ENCODE peak calls at places on chromosomes 6 and 20, in ten cellular contexts. J is myocyte; H is astrocyte of the cerebellum; K is Peyer's patch; F is GM03348; I is NCI-H460; P is aorta; A is body of pancreas; N is stimulated activated CD4-positive, alpha-beta T cell treated with anti-CD3 and anti-CD28 coated beads, TNF-alpha, amount 100 ng/mL, for 4 hours; M is adrenal gland. L is an unnamed sample.

GRCh38 chr6:121794630-121795029 is 359.2 kb downstream of the GJA1 start:
- DNase-seq in J (peak; percentile 93), H (peak; percentile 84), K (no peak), F (peak; percentile 86), I (peak; percentile 16), P (no peak), A (no peak), N (no peak), M (peak; percentile 47), L (no peak)

GRCh38 chr6:18276610-18277009 is 12.3 kb upstream of the DEK start:
- DNase-seq in J (no peak), H (no peak), K (no peak), F (no peak), I (no peak), P (no peak), A (no peak), N (no peak), M (no peak), L (no peak)

GRCh38 chr6:6825153-6825847 is 236.8 kb downstream of the LY86 start:
- DNase-seq in J (peak; percentile 19), H (no peak), K (peak; percentile 75), F (no peak), I (no peak), P (no peak), A (no peak), N (no peak), M (no peak), L (no peak)

GRCh38 chr6:33755070-33755869 is 8.6 kb upstream of the IP6K3 start:
- DNase-seq in J (no peak), H (no peak), K (no peak), F (no peak), I (no peak), P (no peak), A (no peak), N (no peak), M (no peak), L (no peak)

GRCh38 chr6:36337814-36338213 is 1.1 kb upstream of the BNIP5 start:
- DNase-seq in J (no peak), H (no peak), K (no peak), F (no peak), I (no peak), P (no peak), A (no peak), N (no peak), M (no peak), L (no peak)

GRCh38 chr6:54586251-54586650 is 260.3 kb upstream of the FAM83B start:
- DNase-seq in J (no peak), H (no peak), K (no peak), F (peak; percentile 39), I (no peak), P (no peak), A (no peak), N (no peak), M (no peak), L (no peak)

GRCh38 chr6:106185626-106186025 is 99.5 kb downstream of the PRDM1 start:
- DNase-seq in J (no peak), H (no peak), K (no peak), F (no peak), I (no peak), P (no peak), A (no peak), N (no peak), M (no peak), L (no peak)

GRCh38 chr20:2937902-2938301 is 64.6 kb downstream of the PTPRA start:
- DNase-seq in J (no peak), H (no peak), K (no peak), F (no peak), I (no peak), P (no peak), A (no peak), N (no peak), M (no peak), L (no peak)

GRCh38 chr6:83707829-83708545 is 914 bp downstream of the SNAP91 start:
- DNase-seq in J (no peak), H (peak; percentile 2), K (no peak), F (no peak), I (no peak), P (peak; percentile 79), A (no peak), N (no peak), M (no peak), L (peak; percentile 64)

GRCh38 chr6:113763311-113763766 is 93.8 kb upstream of the MARCKS start:
- DNase-seq in J (no peak), H (no peak), K (no peak), F (no peak), I (no peak), P (no peak), A (no peak), N (no peak), M (no peak), L (no peak)

GRCh38 chr6:90329397-90330077 is 32.9 kb upstream of the BACH2 start:
- DNase-seq in J (no peak), H (no peak), K (no peak), F (no peak), I (no peak), P (no peak), A (no peak), N (no peak), M (no peak), L (no peak)

GRCh38 chr6:26249959-26250805 is 114.8 kb upstream of the BTN3A2 start:
- DNase-seq in J (peak; percentile 57), H (peak; percentile 49), K (peak; percentile 89), F (peak; percentile 50), I (peak; percentile 83), P (peak; percentile 78), A (peak; percentile 39), N (peak; percentile 40), M (peak; percentile 67), L (peak; percentile 84)

GRCh38 chr6:144413418-144413817 is 128.3 kb downstream of the UTRN start:
- DNase-seq in J (no peak), H (no peak), K (no peak), F (no peak), I (no peak), P (no peak), A (no peak), N (no peak), M (no peak), L (no peak)

GRCh38 chr6:20605581-20605980 is 71.3 kb downstream of the CDKAL1 start:
- DNase-seq in J (no peak), H (no peak), K (no peak), F (peak; percentile 11), I (no peak), P (no peak), A (no peak), N (no peak), M (no peak), L (no peak)

GRCh38 chr6:157804448-157805327 is 18.4 kb upstream of the SNX9 start:
- DNase-seq in J (no peak), H (no peak), K (no peak), F (no peak), I (no peak), P (no peak), A (no peak), N (no peak), M (no peak), L (no peak)

GRCh38 chr6:42520786-42521607 is 42.8 kb upstream of the UBR2 start:
- DNase-seq in J (peak; percentile 10), H (no peak), K (no peak), F (peak; percentile 40), I (peak; percentile 15), P (no peak), A (no peak), N (no peak), M (no peak), L (no peak)

GRCh38 chr6:95693108-95693507 is 115.8 kb downstream of the MANEA start:
- DNase-seq in J (peak; percentile 18), H (no peak), K (no peak), F (no peak), I (peak; percentile 2), P (no peak), A (no peak), N (no peak), M (no peak), L (no peak)

GRCh38 chr6:159578629-159579028 is 114.4 kb downstream of the SOD2 start:
- DNase-seq in J (no peak), H (no peak), K (no peak), F (no peak), I (no peak), P (no peak), A (no peak), N (no peak), M (no peak), L (no peak)

GRCh38 chr6:44416103-44416502 is 28.6 kb downstream of the CDC5L start:
- DNase-seq in J (no peak), H (no peak), K (no peak), F (peak; percentile 46), I (no peak), P (no peak), A (peak; percentile 41), N (no peak), M (peak; percentile 69), L (no peak)

GRCh38 chr20:54177378-54177777 is 3.6 kb upstream of the CYP24A1 start:
- DNase-seq in J (no peak), H (no peak), K (no peak), F (no peak), I (no peak), P (no peak), A (no peak), N (no peak), M (no peak), L (no peak)

GRCh38 chr20:3777726-3778629 is 3.3 kb downstream of the SPEF1 start:
- DNase-seq in J (peak; percentile 33), H (no peak), K (peak; percentile 69), F (peak; percentile 86), I (no peak), P (peak; percentile 91), A (peak; percentile 57), N (no peak), M (peak; percentile 58), L (peak; percentile 88)

GRCh38 chr6:169188051-169188863 is 65.4 kb downstream of the THBS2 start:
- DNase-seq in J (peak; percentile 100), H (peak; percentile 93), K (no peak), F (peak; percentile 54), I (no peak), P (no peak), A (no peak), N (no peak), M (no peak), L (peak; percentile 50)

GRCh38 chr20:47343007-47343472 is 13.5 kb downstream of the ZMYND8 start:
- DNase-seq in J (no peak), H (no peak), K (no peak), F (no peak), I (no peak), P (no peak), A (no peak), N (no peak), M (no peak), L (no peak)